ENCODE peak calls at places on chromosome 5, in eight cellular contexts. N is AG04450, E is IMR-90, T is lower lobe of right lung, V is GM12865, M is Peyer's patch, R is sigmoid colon, I is dorsolateral prefrontal cortex. X is an unnamed sample.

GRCh38 chr5:150779397-150780179 is 1.0 kb downstream of the SMIM3 start:
- DNase-seq in N (no peak), E (peak; percentile 66), T (no peak), V (no peak), M (no peak), R (peak; percentile 70), I (no peak), X (no peak)

GRCh38 chr5:126849101-126849678 is 72.3 kb downstream of the LMNB1 start:
- DNase-seq in N (no peak), E (peak; percentile 41), T (no peak), V (no peak), M (no peak), R (no peak), I (no peak), X (no peak)

GRCh38 chr5:113488645-113489184 is 462 bp upstream of the MCC start:
- DNase-seq in N (no peak), E (peak; percentile 4), T (no peak), V (no peak), M (no peak), R (no peak), I (no peak), X (no peak)

GRCh38 chr5:137320056-137321045 is 178.8 kb downstream of the SPOCK1 start:
- DNase-seq in N (peak; percentile 8), E (peak; percentile 51), T (no peak), V (peak; percentile 40), M (no peak), R (no peak), I (no peak), X (no peak)

GRCh38 chr5:177538876-177539275 is 15.5 kb downstream of the FAM193B start:
- DNase-seq in N (no peak), E (no peak), T (no peak), V (no peak), M (no peak), R (no peak), I (no peak), X (no peak)

GRCh38 chr5:5432020-5432707 is 9.7 kb downstream of the ICE1 start:
- DNase-seq in N (no peak), E (peak; percentile 75), T (no peak), V (no peak), M (no peak), R (no peak), I (no peak), X (no peak)

GRCh38 chr5:56918054-56918453 is 8.7 kb downstream of the SETD9 start:
- DNase-seq in N (no peak), E (no peak), T (no peak), V (no peak), M (no peak), R (no peak), I (no peak), X (no peak)

GRCh38 chr5:76710991-76711390 is 4.9 kb upstream of the F2R start:
- DNase-seq in N (no peak), E (peak; percentile 61), T (no peak), V (peak; percentile 64), M (no peak), R (no peak), I (no peak), X (no peak)

GRCh38 chr5:13331585-13331984 is 612.9 kb downstream of the DNAH5 start:
- DNase-seq in N (no peak), E (no peak), T (peak; percentile 35), V (no peak), M (no peak), R (no peak), I (no peak), X (no peak)

GRCh38 chr5:10351199-10351881 is 2.2 kb upstream of the MARCHF6 start:
- DNase-seq in N (peak; percentile 43), E (peak; percentile 91), T (no peak), V (no peak), M (no peak), R (no peak), I (no peak), X (no peak)

GRCh38 chr5:6785861-6786180 is 72.6 kb downstream of the TENT4A start:
- DNase-seq in N (no peak), E (no peak), T (no peak), V (no peak), M (no peak), R (no peak), I (no peak), X (no peak)

GRCh38 chr5:149320791-149321330 is 24.4 kb upstream of the GRPEL2 start:
- DNase-seq in N (peak; percentile 90), E (peak; percentile 94), T (peak; percentile 88), V (no peak), M (peak; percentile 29), R (peak; percentile 92), I (peak; percentile 56), X (peak; percentile 90)

GRCh38 chr5:57509501-57510260 is 27.1 kb upstream of the ACTBL2 start:
- DNase-seq in N (no peak), E (no peak), T (no peak), V (no peak), M (no peak), R (no peak), I (no peak), X (no peak)

DNA sequence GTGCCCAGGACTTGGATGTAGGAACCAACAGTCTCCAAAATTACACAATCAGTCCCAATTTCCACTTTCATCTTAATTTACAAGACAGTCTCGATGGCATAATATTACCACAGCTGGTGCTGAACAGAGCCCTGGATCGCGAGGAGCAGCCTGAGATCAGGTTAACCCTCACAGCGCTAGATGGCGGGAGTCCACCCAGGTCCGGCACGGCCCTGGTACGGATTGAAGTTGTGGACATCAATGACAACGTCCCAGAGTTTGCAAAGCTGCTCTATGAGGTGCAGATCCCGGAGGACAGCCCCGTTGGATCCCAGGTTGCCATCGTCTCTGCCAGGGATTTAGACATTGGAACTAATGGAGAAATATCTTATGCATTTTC is 837 bp downstream of the PCDHB2 start:
- DNase-seq in N (no peak), E (no peak), T (no peak), V (no peak), M (no peak), R (no peak), I (no peak), X (no peak)
- H3K4me3 ChIP-seq in N (no peak overlapping the region), E (peak overlapping the region; percentile 86), T (peak overlapping the region; percentile 48), V (no peak overlapping the region), M (peak overlapping the region; percentile 19), R (peak overlapping the region; percentile 24), I (peak overlapping the region; percentile 24), X (peak overlapping the region; percentile 36)

GRCh38 chr5:181255836-181256578 is 4.9 kb downstream of the TRIM52 start:
- DNase-seq in N (no peak), E (no peak), T (no peak), V (no peak), M (no peak), R (no peak), I (no peak), X (no peak)
- H3K4me3 ChIP-seq in N (no peak overlapping the region), E (no peak overlapping the region), T (no peak overlapping the region), V (no peak overlapping the region), M (no peak overlapping the region), R (no peak overlapping the region), I (no peak overlapping the region), X (no peak overlapping the region)

DNA sequence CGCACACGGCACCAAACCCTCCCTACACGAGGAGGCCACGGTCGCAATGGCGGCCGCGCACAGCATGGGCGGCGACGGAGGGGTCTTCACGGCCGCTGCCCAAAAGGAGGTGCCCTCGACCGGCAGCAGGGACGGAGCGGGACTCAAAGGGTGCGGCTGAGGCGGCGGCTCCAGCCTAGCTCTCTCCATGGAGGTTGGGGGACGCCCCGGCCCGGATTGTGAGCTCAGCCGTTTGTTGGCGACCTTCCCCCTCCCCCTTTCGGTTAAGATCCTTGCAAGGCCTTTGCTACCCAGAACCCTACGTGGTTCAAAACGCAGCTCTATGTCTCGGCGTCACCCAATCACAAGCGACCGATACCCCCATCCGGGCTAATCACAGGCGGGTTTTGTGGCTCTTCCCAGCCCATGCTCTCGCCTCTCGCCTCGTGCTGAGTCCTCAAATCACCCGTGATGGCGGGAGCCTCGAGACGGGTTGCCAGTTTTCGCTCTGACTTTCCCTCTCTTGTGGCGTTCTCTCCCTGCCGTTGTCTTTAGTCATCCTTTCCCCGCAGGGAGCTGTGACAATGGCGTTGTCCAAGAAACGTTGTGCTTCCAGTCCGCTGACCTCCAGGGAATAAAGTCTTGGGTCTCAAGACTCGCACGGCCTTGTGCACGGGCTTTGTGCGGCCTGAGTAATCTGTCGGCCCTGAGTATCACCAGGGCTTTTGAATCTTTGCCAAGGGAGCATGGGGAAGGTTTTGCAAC is 19.5 kb downstream of the C5orf52 start:
- DNase-seq in N (no peak), E (no peak), T (no peak), V (no peak), M (no peak), R (no peak), I (no peak), X (no peak)
- H3K4me3 ChIP-seq in N (no peak overlapping the region), E (no peak overlapping the region), T (no peak overlapping the region), V (no peak overlapping the region), M (no peak overlapping the region), R (peak overlapping the region; percentile 28), I (no peak overlapping the region), X (no peak overlapping the region)

DNA sequence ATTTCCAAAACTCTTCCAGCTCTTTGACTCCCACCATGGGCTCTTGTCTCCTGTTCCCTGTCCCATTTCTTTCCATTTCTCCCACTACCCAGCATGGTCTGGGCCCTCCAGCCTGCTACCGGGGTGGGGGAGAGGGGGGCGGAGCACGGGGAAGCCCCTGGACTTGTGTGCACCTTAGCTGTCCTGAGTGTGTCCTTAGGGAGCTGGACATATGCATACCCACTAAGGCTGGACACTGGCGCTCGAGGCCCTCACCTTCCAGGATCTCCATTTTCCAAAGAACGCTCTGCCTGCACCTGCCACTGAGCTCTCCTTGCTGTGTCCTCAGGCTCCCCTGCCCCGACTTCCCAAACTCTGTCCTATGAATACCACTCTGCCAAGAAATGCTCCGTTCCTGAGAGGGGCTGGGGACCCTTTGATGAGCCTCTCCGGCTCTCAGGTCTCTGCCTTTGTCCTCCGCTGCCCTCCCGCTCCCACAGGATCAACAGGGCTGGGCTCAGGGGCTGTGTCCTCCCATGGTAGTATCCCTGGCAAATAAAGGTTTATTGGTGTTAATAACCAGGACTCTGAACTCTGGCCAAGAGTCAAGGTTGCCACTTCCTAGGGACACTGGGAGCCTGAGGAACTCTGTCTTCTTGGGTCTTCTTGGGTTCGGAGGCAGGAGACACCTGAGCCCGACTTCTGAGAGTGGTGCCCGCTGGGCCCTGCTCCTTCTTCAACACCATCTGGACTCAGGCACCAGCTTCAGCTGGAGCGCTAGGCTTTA is 831 bp upstream of the SHROOM1 start:
- DNase-seq in N (no peak), E (no peak), T (no peak), V (no peak), M (no peak), R (no peak), I (no peak), X (no peak)
- H3K4me3 ChIP-seq in N (peak overlapping the region; percentile 70), E (peak overlapping the region; percentile 84), T (peak overlapping the region; percentile 86), V (peak overlapping the region; percentile 48), M (peak overlapping the region; percentile 84), R (peak overlapping the region; percentile 51), I (peak overlapping the region; percentile 77), X (peak overlapping the region; percentile 73)

GRCh38 chr5:14675865-14676300 is 11.4 kb downstream of the OTULIN start:
- DNase-seq in N (no peak), E (no peak), T (no peak), V (peak; percentile 72), M (no peak), R (no peak), I (no peak), X (no peak)
- H3K4me3 ChIP-seq in N (no peak overlapping the region), E (no peak overlapping the region), T (peak overlapping the region; percentile 12), V (peak overlapping the region; percentile 47), M (no peak overlapping the region), R (no peak overlapping the region), I (no peak overlapping the region), X (no peak overlapping the region)

GRCh38 chr5:129474544-129474943 is 14.4 kb downstream of the ADAMTS19 start:
- DNase-seq in N (no peak), E (no peak), T (no peak), V (no peak), M (no peak), R (no peak), I (no peak), X (no peak)
- H3K4me3 ChIP-seq in N (no peak overlapping the region), E (no peak overlapping the region), T (no peak overlapping the region), V (no peak overlapping the region), M (no peak overlapping the region), R (no peak overlapping the region), I (no peak overlapping the region), X (no peak overlapping the region)